ENCODE peak calls at places on chromosomes 6 and 20, in four cellular contexts. X is GM12878, J is H1, G is GM12891. A is an unnamed sample.

GRCh38 chr20:36202891-36203338 is 33.4 kb upstream of the AAR2 start:
- DNase-seq in X (no peak), J (peak; percentile 43), G (peak; percentile 81), A (peak; percentile 74)

GRCh38 chr6:158518196-158519127 is 41.4 kb upstream of the TMEM181 start:
- DNase-seq in X (peak; percentile 71), J (no peak), G (peak; percentile 50), A (peak; percentile 50)

GRCh38 chr20:63434599-63435378 is 37.7 kb downstream of the KCNQ2 start:
- DNase-seq in X (peak; percentile 41), J (peak; percentile 80), G (peak; percentile 84), A (peak; percentile 72)

GRCh38 chr6:134176283-134176975 is 124.0 kb upstream of the SLC2A12 start:
- DNase-seq in X (no peak), J (no peak), G (no peak), A (no peak)

GRCh38 chr6:11618533-11618932 is 81.0 kb downstream of the TMEM170B start:
- DNase-seq in X (peak; percentile 13), J (no peak), G (no peak), A (no peak)

GRCh38 chr20:54473340-54473739 is 2.1 kb upstream of the DOK5 start:
- DNase-seq in X (no peak), J (no peak), G (no peak), A (no peak)

GRCh38 chr6:364609-365540 is 26.7 kb upstream of the IRF4 start:
- DNase-seq in X (peak; percentile 78), J (no peak), G (no peak), A (no peak)

GRCh38 chr6:162343196-162343901 is 384.2 kb downstream of the PRKN start:
- DNase-seq in X (no peak), J (no peak), G (no peak), A (no peak)

GRCh38 chr20:1415667-1416468 is 23.0 kb upstream of the FKBP1A start:
- DNase-seq in X (no peak), J (no peak), G (no peak), A (no peak)

GRCh38 chr6:27630727-27631613 is 158.1 kb upstream of the ZNF184 start:
- DNase-seq in X (peak; percentile 49), J (peak; percentile 82), G (no peak), A (no peak)

GRCh38 chr6:134491473-134491872 is 173.6 kb upstream of the SGK1 start:
- DNase-seq in X (no peak), J (no peak), G (no peak), A (no peak)

GRCh38 chr20:50713677-50714101 is 17.7 kb upstream of the PARD6B start:
- DNase-seq in X (no peak), J (no peak), G (no peak), A (no peak)

GRCh38 chr6:138499303-138499991 is at the start of gene NHSL1:
- DNase-seq in X (peak; percentile 34), J (no peak), G (no peak), A (no peak)

GRCh38 chr20:63567382-63568169 is 6.5 kb downstream of the HELZ2 start:
- DNase-seq in X (peak; percentile 60), J (no peak), G (peak; percentile 76), A (peak; percentile 70)

GRCh38 chr20:3652217-3652616 is 11.0 kb downstream of the GFRA4 start:
- DNase-seq in X (no peak), J (no peak), G (no peak), A (no peak)

GRCh38 chr20:3710703-3711417 is 1.5 kb downstream of the SIGLEC1 start:
- DNase-seq in X (no peak), J (peak; percentile 33), G (peak; percentile 84), A (peak; percentile 88)

GRCh38 chr6:104716858-104717257 is 142.9 kb downstream of the HACE1 start:
- DNase-seq in X (no peak), J (no peak), G (no peak), A (no peak)

GRCh38 chr6:164022632-164023031 is 608.1 kb downstream of the QKI start:
- DNase-seq in X (no peak), J (no peak), G (no peak), A (no peak)

GRCh38 chr6:137323860-137324259 is 104.7 kb upstream of the IFNGR1 start:
- DNase-seq in X (no peak), J (no peak), G (no peak), A (no peak)

GRCh38 chr6:79028641-79029314 is 49.3 kb downstream of the PHIP start:
- DNase-seq in X (no peak), J (no peak), G (no peak), A (no peak)

GRCh38 chr6:26020291-26020982 is 57.8 kb downstream of the TRIM38 start:
- DNase-seq in X (peak; percentile 93), J (no peak), G (no peak), A (no peak)

GRCh38 chr6:26021350-26022165 is 59.0 kb downstream of the TRIM38 start:
- DNase-seq in X (peak; percentile 90), J (no peak), G (no peak), A (peak; percentile 77)

GRCh38 chr6:26022166-26022510 is 59.5 kb downstream of the TRIM38 start:
- DNase-seq in X (peak; percentile 59), J (no peak), G (no peak), A (no peak)

GRCh38 chr6:26019261-26019845 is 56.8 kb downstream of the TRIM38 start:
- DNase-seq in X (no peak), J (no peak), G (no peak), A (no peak)

GRCh38 chr6:26020983-26021349 is 58.4 kb downstream of the TRIM38 start:
- DNase-seq in X (no peak), J (no peak), G (no peak), A (no peak)
- TF ChIP-seq TAF1 in X (no peak), J (no peak), G (no peak), A (no peak)

GRCh38 chr20:380763-381580 is 412 bp downstream of the TRIB3 start:
- DNase-seq in X (no peak), J (no peak), G (peak; percentile 61), A (peak; percentile 71)

GRCh38 chr20:383889-384288 is 3.3 kb downstream of the TRIB3 start:
- DNase-seq in X (no peak), J (no peak), G (no peak), A (no peak)

GRCh38 chr20:382291-383115 is 1.9 kb downstream of the TRIB3 start:
- DNase-seq in X (no peak), J (no peak), G (no peak), A (no peak)

GRCh38 chr20:378961-379336 is 1.6 kb upstream of the TRIB3 start:
- DNase-seq in X (no peak), J (no peak), G (no peak), A (no peak)

GRCh38 chr20:381581-382290 is 1.2 kb downstream of the TRIB3 start:
- DNase-seq in X (peak; percentile 48), J (no peak), G (peak; percentile 83), A (peak; percentile 83)
- TF ChIP-seq POLR2AphosphoS5 in X (no peak), J (no peak), G (no peak), A (peak; percentile 50)

GRCh38 chr6:111803804-111804203 is 69.4 kb downstream of the FYN start:
- DNase-seq in X (no peak), J (no peak), G (no peak), A (no peak)
- TF ChIP-seq TAF1 in X (no peak), J (no peak), G (no peak), A (no peak)

GRCh38 chr6:170152111-170152926 is 138.6 kb downstream of the DLL1 start:
- DNase-seq in X (no peak), J (no peak), G (no peak), A (no peak)
- TF ChIP-seq POLR2AphosphoS5 in X (no peak), J (no peak), G (no peak), A (no peak)